ENCODE peak calls at places on chromosomes 16 and 17, in four cellular contexts. C is GM12878, F is H1, J is HepG2. Q is an unnamed sample.

GRCh38 chr16:11670171-11671131 is 2.2 kb downstream of the SNN start:
- DNase-seq in C (peak; percentile 46), F (no peak), J (no peak), Q (no peak)

GRCh38 chr16:82412770-82413169 is 214.0 kb upstream of the CDH13 start:
- DNase-seq in C (no peak), F (no peak), J (no peak), Q (no peak)

GRCh38 chr17:910503-911194 is 68.9 kb downstream of the NXN start:
- DNase-seq in C (no peak), F (no peak), J (no peak), Q (no peak)

GRCh38 chr16:30615358-30616076 is 5.3 kb upstream of the ZNF689 start:
- DNase-seq in C (no peak), F (peak; percentile 82), J (peak; percentile 76), Q (peak; percentile 68)

GRCh38 chr16:66911112-66911511 is 7.6 kb downstream of the CDH16 start:
- DNase-seq in C (no peak), F (no peak), J (no peak), Q (no peak)

GRCh38 chr17:22505660-22506059 is 813.3 kb downstream of the KCNJ18 start:
- DNase-seq in C (no peak), F (no peak), J (no peak), Q (no peak)

GRCh38 chr16:81469710-81470481 is 25.3 kb downstream of the CMIP start:
- DNase-seq in C (peak; percentile 65), F (no peak), J (no peak), Q (no peak)

GRCh38 chr17:16465861-16466338 is 26.1 kb downstream of the LRRC75A start:
- DNase-seq in C (no peak), F (no peak), J (no peak), Q (no peak)

GRCh38 chr16:8961811-8962390 is 1.8 kb downstream of the USP7 start:
- DNase-seq in C (no peak), F (no peak), J (peak; percentile 61), Q (no peak)

GRCh38 chr17:69609495-69610315 is 195.2 kb downstream of the MAP2K6 start:
- DNase-seq in C (no peak), F (peak; percentile 19), J (peak; percentile 7), Q (no peak)

GRCh38 chr16:12449795-12450194 is 353.9 kb downstream of the CPPED1 start:
- DNase-seq in C (no peak), F (no peak), J (no peak), Q (no peak)

GRCh38 chr17:57311281-57312216 is 55.2 kb downstream of the MSI2 start:
- DNase-seq in C (no peak), F (no peak), J (no peak), Q (no peak)

GRCh38 chr17:49984283-49984682 is 10.7 kb downstream of the DLX3 start:
- DNase-seq in C (no peak), F (no peak), J (no peak), Q (no peak)

GRCh38 chr17:49849711-49850610 is 2.1 kb upstream of the TAC4 start:
- DNase-seq in C (no peak), F (no peak), J (no peak), Q (no peak)

GRCh38 chr17:81866440-81867122 is 4.6 kb downstream of the ARHGDIA start:
- DNase-seq in C (no peak), F (no peak), J (no peak), Q (no peak)

GRCh38 chr17:8243827-8244226 is 4.0 kb downstream of the CTC1 start:
- DNase-seq in C (no peak), F (no peak), J (no peak), Q (no peak)

GRCh38 chr16:54547052-54547451 is 260.5 kb upstream of the IRX3 start:
- DNase-seq in C (no peak), F (no peak), J (no peak), Q (no peak)

GRCh38 chr17:64491034-64491860 is 5.6 kb downstream of the POLG2 start:
- DNase-seq in C (no peak), F (no peak), J (peak; percentile 57), Q (no peak)

DNA sequence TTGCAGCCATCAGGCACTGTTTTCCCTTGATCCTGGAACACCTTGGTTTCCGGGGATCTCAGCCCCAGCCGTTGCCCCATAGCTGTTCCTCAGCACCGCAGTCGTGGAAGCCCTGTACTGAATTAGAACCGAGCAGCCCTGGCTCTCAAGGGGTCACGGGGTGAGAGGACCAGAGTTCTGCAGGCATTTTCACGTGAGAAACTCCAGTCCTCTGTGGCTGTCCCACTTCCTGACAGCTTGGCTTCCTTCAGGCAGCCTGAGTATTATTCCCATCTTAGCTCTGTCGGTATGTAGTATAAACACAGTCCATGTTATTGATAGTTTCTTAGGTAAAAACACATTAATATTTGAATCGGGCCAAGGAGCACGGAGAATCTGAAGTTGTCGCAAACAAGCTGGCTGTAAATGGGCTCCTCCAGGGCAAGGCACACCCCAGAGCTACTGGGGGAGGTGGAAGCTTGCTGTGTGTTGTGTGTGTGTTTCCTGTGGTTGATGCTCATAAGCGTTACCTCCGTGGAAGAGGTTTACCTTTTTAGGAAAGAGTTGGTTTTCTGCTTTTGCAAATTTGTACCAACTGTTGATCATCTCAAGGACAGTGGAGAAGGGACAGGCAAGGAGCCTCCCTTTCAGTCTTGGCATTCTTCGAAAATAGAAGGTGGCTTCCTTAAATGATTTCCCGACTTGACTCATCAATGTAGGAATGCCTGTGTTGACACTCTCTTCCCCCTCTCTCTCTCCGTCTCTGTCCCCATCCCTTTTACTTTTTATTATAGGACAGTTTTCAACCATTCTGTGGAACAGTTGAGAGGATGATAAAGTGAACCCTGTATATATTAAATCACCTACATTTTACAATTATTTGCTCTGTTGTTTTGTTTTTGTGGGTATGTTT is 208.9 kb upstream of the CHMP6 start:
- DNase-seq in C (no peak), F (no peak), J (no peak), Q (no peak)
- H3K9ac ChIP-seq in C (peak overlapping the region; percentile 20), F (no peak overlapping the region), J (no peak overlapping the region), Q (no peak overlapping the region)

GRCh38 chr17:28796062-28796461 is 46.5 kb downstream of the FAM222B start:
- DNase-seq in C (no peak), F (no peak), J (no peak), Q (no peak)
- TF ChIP-seq ZNF274 in C (no peak), F (no peak), J (no peak), Q (no peak)

DNA sequence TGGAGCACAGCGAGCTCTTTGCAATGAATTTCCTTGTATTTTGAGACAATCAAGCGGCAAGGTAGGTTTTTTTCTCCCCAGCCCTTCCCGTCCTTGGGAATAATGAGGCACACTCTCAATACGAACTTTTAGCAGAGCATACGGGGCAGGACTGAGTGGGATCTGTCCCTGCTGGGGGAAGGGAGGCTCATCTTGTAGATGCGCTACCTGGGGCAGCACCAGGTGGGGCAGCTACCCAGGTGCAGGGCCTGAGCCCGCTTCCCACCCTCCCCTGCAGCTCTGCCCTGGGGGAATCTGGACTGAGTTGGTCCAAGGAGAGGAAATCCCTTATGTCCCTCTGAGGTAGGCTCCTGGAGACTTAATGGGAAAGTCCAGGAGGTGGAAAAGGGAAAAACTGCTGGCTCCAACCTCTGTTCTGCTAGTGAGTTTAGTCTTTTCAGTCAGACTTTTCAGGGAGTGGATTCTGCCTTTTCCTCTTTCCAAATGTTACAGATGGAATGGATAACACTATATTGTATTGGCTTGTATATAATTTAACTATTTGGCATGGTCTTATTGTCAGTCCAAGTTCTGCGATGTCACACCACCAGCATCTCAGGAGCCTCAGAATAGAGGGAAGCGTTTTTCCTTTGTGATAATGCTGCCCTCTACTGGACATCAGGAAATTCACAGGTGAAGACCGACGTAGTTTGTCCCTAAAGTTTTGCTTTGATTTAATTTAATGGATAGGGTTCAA is 9.6 kb upstream of the CES1 start:
- DNase-seq in C (no peak), F (no peak), J (peak; percentile 56), Q (peak; percentile 27)
- TF ChIP-seq SUZ12 in C (no peak), F (no peak), J (no peak), Q (no peak)

GRCh38 chr17:77320046-77320445 is 179.3 kb downstream of the SEC14L1 start:
- DNase-seq in C (no peak), F (no peak), J (no peak), Q (no peak)

GRCh38 chr17:77322284-77322533 is 181.4 kb downstream of the SEC14L1 start:
- DNase-seq in C (no peak), F (no peak), J (no peak), Q (no peak)

GRCh38 chr17:77318491-77319210 is 177.9 kb downstream of the SEC14L1 start:
- DNase-seq in C (no peak), F (no peak), J (no peak), Q (no peak)

GRCh38 chr17:77319211-77320031 is 178.7 kb downstream of the SEC14L1 start:
- DNase-seq in C (no peak), F (no peak), J (no peak), Q (no peak)

GRCh38 chr17:77320501-77321256 is 179.9 kb downstream of the SEC14L1 start:
- DNase-seq in C (peak; percentile 85), F (no peak), J (no peak), Q (no peak)
- H3K9ac ChIP-seq in C (peak overlapping the region; percentile 89), F (no peak overlapping the region), J (no peak overlapping the region), Q (peak overlapping the region; percentile 28)

GRCh38 chr17:19238167-19238505 is 970 bp downstream of the EPN2 start:
- DNase-seq in C (no peak), F (no peak), J (no peak), Q (no peak)
- TF ChIP-seq ZNF274 in C (no peak), F (no peak), J (no peak), Q (no peak)

GRCh38 chr17:80544655-80545498 is at the start of gene RPTOR:
- DNase-seq in C (peak; percentile 75), F (peak; percentile 70), J (peak; percentile 86), Q (peak; percentile 80)

GRCh38 chr17:80538484-80538883 is 6.2 kb upstream of the RPTOR start:
- DNase-seq in C (no peak), F (no peak), J (no peak), Q (no peak)

GRCh38 chr17:80539022-80539421 is 5.6 kb upstream of the RPTOR start:
- DNase-seq in C (no peak), F (no peak), J (no peak), Q (no peak)
- TF ChIP-seq SUZ12 in C (no peak), F (no peak), J (no peak), Q (no peak)

GRCh38 chr17:76273923-76274558 is 8.9 kb downstream of the UBALD2 start:
- DNase-seq in C (no peak), F (no peak), J (no peak), Q (no peak)
- H3K9ac ChIP-seq in C (no peak overlapping the region), F (no peak overlapping the region), J (no peak overlapping the region), Q (peak overlapping the region; percentile 8)

DNA sequence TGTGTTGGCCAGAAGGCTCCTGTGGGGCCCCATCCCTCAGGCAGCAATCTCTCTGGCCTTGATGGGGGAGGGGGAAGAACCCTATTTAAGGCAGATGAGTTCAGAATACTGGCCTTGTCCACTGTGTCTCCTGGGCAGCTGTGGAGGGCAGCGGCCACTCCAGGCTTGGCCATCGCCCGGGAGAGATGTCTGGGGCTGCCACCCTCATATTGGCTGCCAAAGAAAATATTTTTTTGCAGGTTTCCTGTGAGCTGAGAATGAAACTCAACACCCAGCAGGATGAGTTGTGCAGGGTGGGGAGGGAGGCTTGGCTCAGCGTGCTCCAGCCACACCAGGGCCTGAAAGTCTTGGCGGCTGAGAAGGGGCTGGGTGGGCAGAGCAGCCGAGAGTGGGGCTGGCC is 14.4 kb upstream of the TIMP2 start:
- DNase-seq in C (no peak), F (no peak), J (no peak), Q (no peak)
- TF ChIP-seq ZNF274 in C (no peak), F (no peak), J (no peak), Q (no peak)